ENCODE peak calls at places on chromosomes 11 and 22, in ten cellular contexts. One of them, this sample, is unnamed.

GRCh38 chr11:128695539-128696221 is 1.8 kb downstream of the FLI1 start:
- DNase-seq in heart right ventricle: no peak
- DNase-seq in neural crest cell: no peak
- DNase-seq in neural progenitor cell: no peak
- DNase-seq in GM06990: no peak
- DNase-seq in CD4-positive, alpha-beta T cell: no peak
- DNase-seq in foreskin fibroblast: no peak
- DNase-seq in WTC11: no peak
- DNase-seq in body of pancreas: peak; percentile 80
- DNase-seq in activated CD8-positive, alpha-beta T cell treated with anti-CD3 and anti-CD28 coated beads for 36 hours: peak; percentile 51
- DNase-seq in this sample: peak; percentile 37

GRCh38 chr11:68839953-68840641 is 1.6 kb downstream of the CPT1A start:
- DNase-seq in heart right ventricle: no peak
- DNase-seq in CD4-positive, alpha-beta T cell: no peak
- DNase-seq in neural progenitor cell: peak; percentile 18
- DNase-seq in GM06990: peak; percentile 42
- DNase-seq in foreskin fibroblast: peak; percentile 48
- DNase-seq in activated CD8-positive, alpha-beta T cell treated with anti-CD3 and anti-CD28 coated beads for 36 hours: peak; percentile 37
- DNase-seq in neural crest cell: no peak
- DNase-seq in WTC11: no peak
- DNase-seq in body of pancreas: peak; percentile 35
- DNase-seq in this sample: peak; percentile 44

GRCh38 chr22:28903080-28903479 is 19.7 kb downstream of the ZNRF3 start:
- DNase-seq in CD4-positive, alpha-beta T cell: no peak
- DNase-seq in neural crest cell: no peak
- DNase-seq in WTC11: no peak
- DNase-seq in activated CD8-positive, alpha-beta T cell treated with anti-CD3 and anti-CD28 coated beads for 36 hours: no peak
- DNase-seq in foreskin fibroblast: peak; percentile 57
- DNase-seq in heart right ventricle: peak; percentile 30
- DNase-seq in GM06990: no peak
- DNase-seq in body of pancreas: no peak
- DNase-seq in neural progenitor cell: no peak
- DNase-seq in this sample: no peak

GRCh38 chr22:36432592-36433317 is 45.0 kb upstream of the MYH9 start:
- DNase-seq in neural crest cell: no peak
- DNase-seq in CD4-positive, alpha-beta T cell: no peak
- DNase-seq in neural progenitor cell: no peak
- DNase-seq in activated CD8-positive, alpha-beta T cell treated with anti-CD3 and anti-CD28 coated beads for 36 hours: no peak
- DNase-seq in heart right ventricle: no peak
- DNase-seq in foreskin fibroblast: no peak
- DNase-seq in WTC11: no peak
- DNase-seq in body of pancreas: no peak
- DNase-seq in GM06990: no peak
- DNase-seq in this sample: peak; percentile 49

GRCh38 chr11:45150943-45151342 is 4.5 kb downstream of the PRDM11 start:
- DNase-seq in GM06990: no peak
- DNase-seq in heart right ventricle: no peak
- DNase-seq in neural crest cell: no peak
- DNase-seq in activated CD8-positive, alpha-beta T cell treated with anti-CD3 and anti-CD28 coated beads for 36 hours: no peak
- DNase-seq in foreskin fibroblast: no peak
- DNase-seq in body of pancreas: no peak
- DNase-seq in neural progenitor cell: no peak
- DNase-seq in WTC11: no peak
- DNase-seq in CD4-positive, alpha-beta T cell: no peak
- DNase-seq in this sample: no peak

GRCh38 chr22:49751968-49752597 is 75.6 kb downstream of the BRD1 start:
- DNase-seq in CD4-positive, alpha-beta T cell: no peak
- DNase-seq in body of pancreas: no peak
- DNase-seq in activated CD8-positive, alpha-beta T cell treated with anti-CD3 and anti-CD28 coated beads for 36 hours: no peak
- DNase-seq in WTC11: no peak
- DNase-seq in foreskin fibroblast: no peak
- DNase-seq in neural crest cell: no peak
- DNase-seq in neural progenitor cell: peak; percentile 42
- DNase-seq in heart right ventricle: no peak
- DNase-seq in GM06990: no peak
- DNase-seq in this sample: no peak

GRCh38 chr11:79437981-79438630 is 2.7 kb downstream of the TENM4 start:
- DNase-seq in foreskin fibroblast: peak; percentile 79
- DNase-seq in neural progenitor cell: peak; percentile 50
- DNase-seq in WTC11: peak; percentile 40
- DNase-seq in neural crest cell: peak; percentile 8
- DNase-seq in heart right ventricle: no peak
- DNase-seq in CD4-positive, alpha-beta T cell: no peak
- DNase-seq in body of pancreas: no peak
- DNase-seq in activated CD8-positive, alpha-beta T cell treated with anti-CD3 and anti-CD28 coated beads for 36 hours: peak; percentile 2
- DNase-seq in GM06990: peak; percentile 13
- DNase-seq in this sample: peak; percentile 62

GRCh38 chr11:116693206-116694016 is 79.4 kb downstream of the BUD13 start:
- DNase-seq in neural progenitor cell: no peak
- DNase-seq in WTC11: no peak
- DNase-seq in foreskin fibroblast: no peak
- DNase-seq in neural crest cell: no peak
- DNase-seq in body of pancreas: peak; percentile 80
- DNase-seq in CD4-positive, alpha-beta T cell: no peak
- DNase-seq in activated CD8-positive, alpha-beta T cell treated with anti-CD3 and anti-CD28 coated beads for 36 hours: no peak
- DNase-seq in heart right ventricle: no peak
- DNase-seq in GM06990: no peak
- DNase-seq in this sample: no peak

DNA sequence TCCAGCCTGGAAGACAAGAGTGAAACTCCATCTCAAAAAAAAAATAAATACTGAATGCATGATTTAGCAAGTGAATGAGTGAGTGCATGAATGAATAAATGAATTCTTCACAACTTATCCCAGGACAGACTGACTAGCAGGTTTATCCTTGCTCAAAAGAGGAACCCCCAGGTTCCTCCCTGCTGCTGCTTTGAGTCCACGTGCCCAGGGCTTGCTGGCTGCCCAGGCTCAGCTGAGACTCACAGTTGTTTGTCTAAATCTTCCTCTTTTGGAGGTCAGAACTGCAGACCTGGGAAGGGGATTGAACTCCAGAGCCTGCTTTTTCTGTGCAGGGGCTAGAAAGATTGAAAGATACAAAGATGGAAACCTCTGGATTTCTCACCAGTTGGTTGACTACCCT is 117.4 kb upstream of the TMEM45B start:
- DNase-seq in body of pancreas: no peak
- DNase-seq in foreskin fibroblast: no peak
- DNase-seq in heart right ventricle: no peak
- DNase-seq in neural progenitor cell: no peak
- DNase-seq in GM06990: no peak
- DNase-seq in WTC11: no peak
- DNase-seq in activated CD8-positive, alpha-beta T cell treated with anti-CD3 and anti-CD28 coated beads for 36 hours: no peak
- DNase-seq in CD4-positive, alpha-beta T cell: no peak
- DNase-seq in neural crest cell: no peak
- DNase-seq in this sample: no peak
- TF ChIP-seq CTCF in body of pancreas: no peak
- TF ChIP-seq CTCF in foreskin fibroblast: no peak
- TF ChIP-seq CTCF in heart right ventricle: no peak
- TF ChIP-seq CTCF in neural progenitor cell: no peak
- TF ChIP-seq CTCF in GM06990: no peak
- TF ChIP-seq CTCF in WTC11: no peak
- TF ChIP-seq CTCF in activated CD8-positive, alpha-beta T cell treated with anti-CD3 and anti-CD28 coated beads for 36 hours: no peak
- TF ChIP-seq CTCF in CD4-positive, alpha-beta T cell: no peak
- TF ChIP-seq CTCF in neural crest cell: no peak
- TF ChIP-seq CTCF in this sample: no peak

GRCh38 chr22:44344407-44344806 is 31.7 kb upstream of the SHISAL1 start:
- DNase-seq in WTC11: no peak
- DNase-seq in neural crest cell: no peak
- DNase-seq in foreskin fibroblast: no peak
- DNase-seq in CD4-positive, alpha-beta T cell: no peak
- DNase-seq in body of pancreas: no peak
- DNase-seq in GM06990: no peak
- DNase-seq in neural progenitor cell: no peak
- DNase-seq in heart right ventricle: no peak
- DNase-seq in activated CD8-positive, alpha-beta T cell treated with anti-CD3 and anti-CD28 coated beads for 36 hours: no peak
- DNase-seq in this sample: no peak

GRCh38 chr22:44347098-44347497 is 34.3 kb upstream of the SHISAL1 start:
- DNase-seq in neural progenitor cell: no peak
- DNase-seq in neural crest cell: no peak
- DNase-seq in heart right ventricle: no peak
- DNase-seq in WTC11: no peak
- DNase-seq in body of pancreas: no peak
- DNase-seq in foreskin fibroblast: no peak
- DNase-seq in CD4-positive, alpha-beta T cell: no peak
- DNase-seq in activated CD8-positive, alpha-beta T cell treated with anti-CD3 and anti-CD28 coated beads for 36 hours: no peak
- DNase-seq in GM06990: no peak
- DNase-seq in this sample: no peak

GRCh38 chr22:44345872-44346271 is 33.1 kb upstream of the SHISAL1 start:
- DNase-seq in heart right ventricle: no peak
- DNase-seq in GM06990: no peak
- DNase-seq in CD4-positive, alpha-beta T cell: no peak
- DNase-seq in activated CD8-positive, alpha-beta T cell treated with anti-CD3 and anti-CD28 coated beads for 36 hours: no peak
- DNase-seq in neural crest cell: no peak
- DNase-seq in neural progenitor cell: no peak
- DNase-seq in body of pancreas: no peak
- DNase-seq in WTC11: no peak
- DNase-seq in foreskin fibroblast: no peak
- DNase-seq in this sample: no peak

GRCh38 chr22:44348963-44349950 is 36.5 kb upstream of the SHISAL1 start:
- DNase-seq in neural crest cell: no peak
- DNase-seq in body of pancreas: no peak
- DNase-seq in CD4-positive, alpha-beta T cell: no peak
- DNase-seq in activated CD8-positive, alpha-beta T cell treated with anti-CD3 and anti-CD28 coated beads for 36 hours: no peak
- DNase-seq in neural progenitor cell: no peak
- DNase-seq in GM06990: no peak
- DNase-seq in WTC11: no peak
- DNase-seq in foreskin fibroblast: peak; percentile 45
- DNase-seq in heart right ventricle: no peak
- DNase-seq in this sample: no peak

GRCh38 chr22:44347549-44347948 is 34.8 kb upstream of the SHISAL1 start:
- DNase-seq in neural progenitor cell: no peak
- DNase-seq in heart right ventricle: no peak
- DNase-seq in foreskin fibroblast: no peak
- DNase-seq in GM06990: no peak
- DNase-seq in body of pancreas: no peak
- DNase-seq in neural crest cell: no peak
- DNase-seq in CD4-positive, alpha-beta T cell: no peak
- DNase-seq in activated CD8-positive, alpha-beta T cell treated with anti-CD3 and anti-CD28 coated beads for 36 hours: no peak
- DNase-seq in WTC11: no peak
- DNase-seq in this sample: no peak
- TF ChIP-seq CTCF in neural progenitor cell: no peak
- TF ChIP-seq CTCF in heart right ventricle: no peak
- TF ChIP-seq CTCF in foreskin fibroblast: no peak
- TF ChIP-seq CTCF in GM06990: no peak
- TF ChIP-seq CTCF in body of pancreas: no peak
- TF ChIP-seq CTCF in neural crest cell: no peak
- TF ChIP-seq CTCF in CD4-positive, alpha-beta T cell: no peak
- TF ChIP-seq CTCF in activated CD8-positive, alpha-beta T cell treated with anti-CD3 and anti-CD28 coated beads for 36 hours: no peak
- TF ChIP-seq CTCF in WTC11: no peak
- TF ChIP-seq CTCF in this sample: no peak

GRCh38 chr11:104254347-104254746 is 90.4 kb upstream of the PDGFD start:
- DNase-seq in activated CD8-positive, alpha-beta T cell treated with anti-CD3 and anti-CD28 coated beads for 36 hours: peak; percentile 44
- DNase-seq in GM06990: peak; percentile 16
- DNase-seq in body of pancreas: peak; percentile 42
- DNase-seq in neural progenitor cell: peak; percentile 85
- DNase-seq in WTC11: peak; percentile 85
- DNase-seq in CD4-positive, alpha-beta T cell: no peak
- DNase-seq in neural crest cell: peak; percentile 39
- DNase-seq in heart right ventricle: peak; percentile 8
- DNase-seq in foreskin fibroblast: peak; percentile 34
- DNase-seq in this sample: peak; percentile 14

GRCh38 chr11:104260456-104260855 is 96.5 kb upstream of the PDGFD start:
- DNase-seq in activated CD8-positive, alpha-beta T cell treated with anti-CD3 and anti-CD28 coated beads for 36 hours: no peak
- DNase-seq in WTC11: no peak
- DNase-seq in CD4-positive, alpha-beta T cell: no peak
- DNase-seq in neural crest cell: no peak
- DNase-seq in GM06990: no peak
- DNase-seq in neural progenitor cell: no peak
- DNase-seq in body of pancreas: no peak
- DNase-seq in foreskin fibroblast: no peak
- DNase-seq in heart right ventricle: no peak
- DNase-seq in this sample: no peak

GRCh38 chr11:104259121-104259610 is 95.2 kb upstream of the PDGFD start:
- DNase-seq in activated CD8-positive, alpha-beta T cell treated with anti-CD3 and anti-CD28 coated beads for 36 hours: no peak
- DNase-seq in neural crest cell: no peak
- DNase-seq in WTC11: no peak
- DNase-seq in foreskin fibroblast: no peak
- DNase-seq in body of pancreas: no peak
- DNase-seq in heart right ventricle: no peak
- DNase-seq in GM06990: no peak
- DNase-seq in CD4-positive, alpha-beta T cell: no peak
- DNase-seq in neural progenitor cell: no peak
- DNase-seq in this sample: no peak

DNA sequence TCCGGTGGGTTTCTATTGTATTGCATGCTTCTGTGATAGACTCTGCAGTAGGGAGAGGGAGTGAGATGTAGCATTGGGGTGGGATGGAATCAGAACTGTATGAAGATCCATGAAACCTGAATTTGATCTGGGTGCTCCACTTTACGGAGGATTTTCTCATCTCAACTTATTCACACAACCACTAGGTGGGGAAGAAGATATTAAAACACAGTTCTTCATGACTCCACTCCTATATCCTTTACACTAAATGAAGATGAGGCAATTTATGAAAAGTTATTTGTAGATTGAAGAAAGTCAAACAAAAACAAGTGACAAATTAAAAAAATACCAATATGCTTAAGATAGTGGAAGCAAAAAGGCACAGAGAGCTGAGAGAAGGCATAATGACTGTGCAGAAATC is 92.6 kb upstream of the PDGFD start:
- DNase-seq in neural progenitor cell: no peak
- DNase-seq in activated CD8-positive, alpha-beta T cell treated with anti-CD3 and anti-CD28 coated beads for 36 hours: no peak
- DNase-seq in GM06990: no peak
- DNase-seq in CD4-positive, alpha-beta T cell: no peak
- DNase-seq in WTC11: no peak
- DNase-seq in neural crest cell: no peak
- DNase-seq in body of pancreas: no peak
- DNase-seq in heart right ventricle: no peak
- DNase-seq in foreskin fibroblast: peak; percentile 29
- DNase-seq in this sample: peak; percentile 3
- TF ChIP-seq CTCF in neural progenitor cell: peak; percentile 35
- TF ChIP-seq CTCF in activated CD8-positive, alpha-beta T cell treated with anti-CD3 and anti-CD28 coated beads for 36 hours: no peak
- TF ChIP-seq CTCF in GM06990: peak; percentile 5
- TF ChIP-seq CTCF in CD4-positive, alpha-beta T cell: no peak
- TF ChIP-seq CTCF in WTC11: no peak
- TF ChIP-seq CTCF in neural crest cell: peak; percentile 41
- TF ChIP-seq CTCF in body of pancreas: peak; percentile 23
- TF ChIP-seq CTCF in heart right ventricle: no peak
- TF ChIP-seq CTCF in foreskin fibroblast: no peak
- TF ChIP-seq CTCF in this sample: no peak

GRCh38 chr11:76863196-76863777 is 2.6 kb downstream of the ACER3 start:
- DNase-seq in GM06990: no peak
- DNase-seq in activated CD8-positive, alpha-beta T cell treated with anti-CD3 and anti-CD28 coated beads for 36 hours: no peak
- DNase-seq in neural crest cell: no peak
- DNase-seq in WTC11: no peak
- DNase-seq in neural progenitor cell: no peak
- DNase-seq in heart right ventricle: no peak
- DNase-seq in body of pancreas: peak; percentile 41
- DNase-seq in foreskin fibroblast: no peak
- DNase-seq in CD4-positive, alpha-beta T cell: no peak
- DNase-seq in this sample: no peak

GRCh38 chr11:76859708-76860233 is 947 bp upstream of the ACER3 start:
- DNase-seq in activated CD8-positive, alpha-beta T cell treated with anti-CD3 and anti-CD28 coated beads for 36 hours: no peak
- DNase-seq in neural crest cell: no peak
- DNase-seq in neural progenitor cell: no peak
- DNase-seq in body of pancreas: no peak
- DNase-seq in CD4-positive, alpha-beta T cell: no peak
- DNase-seq in foreskin fibroblast: no peak
- DNase-seq in GM06990: no peak
- DNase-seq in WTC11: no peak
- DNase-seq in heart right ventricle: no peak
- DNase-seq in this sample: no peak

GRCh38 chr11:76861490-76861953 is 804 bp downstream of the ACER3 start:
- DNase-seq in body of pancreas: no peak
- DNase-seq in neural progenitor cell: peak; percentile 21
- DNase-seq in heart right ventricle: no peak
- DNase-seq in GM06990: no peak
- DNase-seq in WTC11: no peak
- DNase-seq in activated CD8-positive, alpha-beta T cell treated with anti-CD3 and anti-CD28 coated beads for 36 hours: no peak
- DNase-seq in foreskin fibroblast: peak; percentile 11
- DNase-seq in CD4-positive, alpha-beta T cell: no peak
- DNase-seq in neural crest cell: no peak
- DNase-seq in this sample: no peak

GRCh38 chr11:76857776-76858461 is 2.8 kb upstream of the ACER3 start:
- DNase-seq in neural crest cell: no peak
- DNase-seq in activated CD8-positive, alpha-beta T cell treated with anti-CD3 and anti-CD28 coated beads for 36 hours: no peak
- DNase-seq in heart right ventricle: no peak
- DNase-seq in WTC11: no peak
- DNase-seq in body of pancreas: no peak
- DNase-seq in CD4-positive, alpha-beta T cell: no peak
- DNase-seq in neural progenitor cell: no peak
- DNase-seq in foreskin fibroblast: peak; percentile 26
- DNase-seq in GM06990: peak; percentile 29
- DNase-seq in this sample: no peak

GRCh38 chr11:76860539-76861475 is at the start of gene ACER3:
- DNase-seq in neural progenitor cell: peak; percentile 98
- DNase-seq in GM06990: peak; percentile 97
- DNase-seq in activated CD8-positive, alpha-beta T cell treated with anti-CD3 and anti-CD28 coated beads for 36 hours: peak; percentile 92
- DNase-seq in WTC11: peak; percentile 92
- DNase-seq in neural crest cell: peak; percentile 81
- DNase-seq in heart right ventricle: peak; percentile 89
- DNase-seq in CD4-positive, alpha-beta T cell: peak; percentile 78
- DNase-seq in foreskin fibroblast: peak; percentile 95
- DNase-seq in body of pancreas: peak; percentile 96
- DNase-seq in this sample: peak; percentile 80
- TF ChIP-seq CTCF in neural progenitor cell: peak; percentile 44
- TF ChIP-seq CTCF in GM06990: peak; percentile 34
- TF ChIP-seq CTCF in activated CD8-positive, alpha-beta T cell treated with anti-CD3 and anti-CD28 coated beads for 36 hours: no peak
- TF ChIP-seq CTCF in WTC11: no peak
- TF ChIP-seq CTCF in neural crest cell: peak; percentile 21
- TF ChIP-seq CTCF in heart right ventricle: no peak
- TF ChIP-seq CTCF in CD4-positive, alpha-beta T cell: no peak
- TF ChIP-seq CTCF in foreskin fibroblast: peak; percentile 33
- TF ChIP-seq CTCF in body of pancreas: peak; percentile 15
- TF ChIP-seq CTCF in this sample: peak; percentile 47